ENCODE peak calls at places on chromosomes 4 and X, in seven cellular contexts. C is aorta, G is stomach, Q is naive B cell, H is bronchial epithelial cell, W is left colon, E is ecto neural progenitor cell. T is an unnamed sample.

GRCh38 chr4:70660106-70660505 is 6.2 kb downstream of the JCHAIN start:
- DNase-seq in G (no peak), Q (no peak), E (no peak), W (no peak), H (no peak), C (no peak), T (no peak)

GRCh38 chrX:105191878-105192277 is 28.6 kb downstream of the TEX13A start:
- DNase-seq in C (no peak), G (no peak), E (peak), Q (no peak), H (peak), W (peak), T (no peak)

GRCh38 chrX:84729809-84730208 is 227.6 kb upstream of the HDX start:
- DNase-seq in W (peak), G (no peak), E (peak), C (no peak), H (peak), Q (no peak), T (peak)

GRCh38 chr4:57945298-57945697 is 835.1 kb upstream of the IGFBP7 start:
- DNase-seq in C (no peak), W (no peak), E (no peak), H (no peak), G (no peak), Q (no peak), T (no peak)

GRCh38 chrX:42131856-42132255 is 208.5 kb upstream of the CASK start:
- DNase-seq in W (no peak), E (no peak), G (no peak), C (no peak), H (peak), Q (no peak), T (no peak)

GRCh38 chr4:78588894-78589545 is 37.5 kb downstream of the ANXA3 start:
- DNase-seq in W (no peak), C (no peak), G (no peak), E (no peak), H (no peak), Q (peak), T (no peak)

GRCh38 chr4:87835192-87835591 is 2.4 kb downstream of the MEPE start:
- DNase-seq in W (no peak), C (no peak), G (no peak), H (peak), Q (no peak), E (no peak), T (no peak)

GRCh38 chrX:70605352-70605751 is 160.7 kb downstream of the DLG3 start:
- DNase-seq in W (no peak), E (no peak), H (no peak), G (no peak), C (no peak), Q (no peak), T (no peak)

GRCh38 chr4:63063765-63064164 is 1345.5 kb downstream of the TECRL start:
- DNase-seq in Q (no peak), C (no peak), H (no peak), E (no peak), W (no peak), G (no peak), T (no peak)

GRCh38 chrX:42952621-42953020 is 174.7 kb upstream of the PPP1R2C start:
- DNase-seq in H (peak), W (no peak), Q (no peak), E (no peak), G (no peak), C (no peak), T (no peak)

GRCh38 chrX:154541589-154541895 is 5.1 kb downstream of the G6PD start:
- DNase-seq in E (no peak), C (no peak), G (no peak), H (no peak), W (no peak), Q (no peak), T (no peak)

GRCh38 chrX:21840199-21840557 is 761 bp downstream of the MBTPS2 start:
- DNase-seq in W (no peak), C (no peak), E (no peak), G (no peak), Q (no peak), H (peak), T (no peak)

GRCh38 chr4:37440519-37440900 is 196.0 kb downstream of the NWD2 start:
- DNase-seq in W (no peak), E (no peak), H (peak), C (no peak), Q (no peak), G (no peak), T (no peak)

GRCh38 chr4:141713185-141713584 is 76.8 kb downstream of the IL15 start:
- DNase-seq in W (no peak), E (no peak), C (no peak), G (no peak), Q (no peak), H (no peak), T (no peak)

GRCh38 chr4:108135549-108136209 is 33.1 kb downstream of the LEF1 start:
- DNase-seq in Q (no peak), W (no peak), C (no peak), H (peak), E (peak), G (no peak), T (no peak)

GRCh38 chr4:63524764-63525163 is 884.5 kb downstream of the TECRL start:
- DNase-seq in E (no peak), W (no peak), C (no peak), Q (no peak), G (no peak), H (no peak), T (no peak)

GRCh38 chr4:99669084-99669483 is 11.5 kb upstream of the C4orf54 start:
- DNase-seq in Q (no peak), H (no peak), E (no peak), C (no peak), G (no peak), W (no peak), T (no peak)

GRCh38 chr4:38135201-38135600 is 175.0 kb downstream of the PTTG2 start:
- DNase-seq in C (no peak), G (no peak), H (no peak), Q (no peak), W (no peak), E (no peak), T (no peak)

GRCh38 chrX:13078739-13079444 is 34.5 kb upstream of the FAM9C start:
- DNase-seq in W (peak), H (no peak), E (no peak), Q (no peak), G (peak), C (peak), T (peak)

GRCh38 chrX:132267392-132267791 is 48.1 kb upstream of the RAP2C start:
- DNase-seq in W (no peak), Q (no peak), E (no peak), H (no peak), G (no peak), C (no peak), T (no peak)

GRCh38 chr4:89312066-89312465 is 4.5 kb upstream of the GPRIN3 start:
- DNase-seq in Q (no peak), E (no peak), C (no peak), H (no peak), W (no peak), G (no peak), T (peak)